ENCODE peak calls at places on chromosomes 1 and 21, in five cellular contexts. D is K562, X is GM12878, B is SK-N-SH, W is HepG2. Q is an unnamed sample.

GRCh38 chr1:241115784-241116183 is 241.2 kb downstream of the RGS7 start:
- DNase-seq in B (no peak), W (no peak), X (no peak), D (no peak), Q (no peak)

GRCh38 chr1:168636642-168637111 is 60.3 kb downstream of the XCL1 start:
- DNase-seq in W (no peak), D (peak), B (no peak), X (no peak), Q (no peak)

GRCh38 chr21:32382108-32382601 is 10.7 kb downstream of the URB1 start:
- DNase-seq in D (no peak), X (no peak), W (no peak), B (no peak), Q (no peak)

GRCh38 chr21:45403825-45404725 is 890 bp upstream of the COL18A1 start:
- DNase-seq in X (no peak), W (no peak), D (peak), B (no peak), Q (peak)

GRCh38 chr1:206490643-206491421 is 16.5 kb upstream of the RASSF5 start:
- DNase-seq in X (no peak), W (no peak), B (peak), D (peak), Q (no peak)

GRCh38 chr1:39205102-39205780 is 746 bp downstream of the MACF1 start:
- DNase-seq in B (no peak), X (no peak), W (no peak), D (peak), Q (no peak)

GRCh38 chr1:60394436-60394835 is 320.9 kb upstream of the C1orf87 start:
- DNase-seq in W (no peak), X (no peak), D (no peak), B (no peak), Q (no peak)

GRCh38 chr1:241614144-241614543 is 26.0 kb downstream of the CHML start:
- DNase-seq in B (no peak), W (no peak), X (no peak), D (no peak), Q (no peak)

GRCh38 chr1:94648225-94649007 is 106.9 kb upstream of the F3 start:
- DNase-seq in D (peak), B (no peak), W (no peak), X (no peak), Q (no peak)

GRCh38 chr1:199512037-199512710 is 515.3 kb upstream of the NR5A2 start:
- DNase-seq in B (no peak), W (no peak), X (no peak), D (no peak), Q (no peak)

GRCh38 chr1:109319114-109319513 is 12.3 kb upstream of the MYBPHL start:
- DNase-seq in X (no peak), W (no peak), B (no peak), D (no peak), Q (no peak)

GRCh38 chr1:212035123-212035834 is at the start of the genes DTL and INTS7:
- DNase-seq in D (peak), W (peak), B (peak), X (peak), Q (peak)

GRCh38 chr1:85464497-85465098 is 361 bp downstream of the DDAH1 start:
- DNase-seq in W (peak), X (no peak), B (peak), D (no peak), Q (peak)
- TF ChIP-seq FOXM1 in W (no peak), X (no peak), B (no peak), D (no peak), Q (no peak)

GRCh38 chr1:46601257-46602007 is 2.6 kb downstream of the MKNK1 start:
- DNase-seq in W (no peak), B (no peak), X (no peak), D (no peak), Q (no peak)

GRCh38 chr1:46603858-46604549 is at the start of gene MKNK1:
- DNase-seq in D (peak), W (peak), B (peak), X (peak), Q (peak)

GRCh38 chr1:46605242-46605641 is 1.2 kb upstream of the MKNK1 start:
- DNase-seq in D (no peak), W (no peak), B (no peak), X (no peak), Q (no peak)

GRCh38 chr1:46603481-46603857 is 599 bp downstream of the MKNK1 start:
- DNase-seq in B (no peak), D (no peak), X (no peak), W (no peak), Q (no peak)

DNA sequence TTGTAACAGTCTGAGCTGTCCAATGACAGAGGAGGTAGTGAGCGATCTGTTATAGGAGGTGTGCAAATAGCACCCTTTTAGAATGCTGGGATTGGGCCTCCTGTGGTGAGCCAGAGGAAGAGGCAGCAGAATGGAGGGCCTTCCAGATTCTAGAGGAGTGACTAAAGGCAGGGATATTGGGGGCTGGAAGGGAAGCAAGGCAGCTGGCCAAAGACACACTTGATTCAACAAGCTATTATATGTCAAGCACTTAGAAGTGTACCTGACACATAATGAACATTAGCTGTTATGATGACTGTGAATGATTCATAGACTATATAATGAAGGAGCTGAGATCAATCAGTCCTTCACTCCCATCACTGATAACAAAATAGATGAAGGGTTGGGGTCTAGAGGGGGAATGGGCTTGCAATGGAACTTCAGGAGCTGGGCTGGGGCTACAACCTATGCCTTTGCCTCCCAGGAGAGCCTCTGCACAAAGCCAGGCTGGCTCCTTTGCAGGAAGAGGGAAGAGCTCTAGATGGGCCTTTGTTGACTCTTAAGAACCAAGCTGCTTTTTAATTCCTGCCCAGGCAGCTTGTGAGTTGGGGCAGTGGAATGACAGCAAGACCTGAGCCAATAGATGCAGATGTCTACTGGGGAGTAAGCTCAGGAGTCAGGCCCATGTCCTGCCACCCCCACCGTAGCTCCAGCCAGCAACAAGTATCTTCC is 2.3 kb upstream of the MKNK1 start:
- DNase-seq in W (no peak), B (no peak), X (no peak), D (no peak), Q (no peak)
- TF ChIP-seq FOXM1 in W (no peak), B (no peak), X (no peak), D (no peak), Q (no peak)

DNA sequence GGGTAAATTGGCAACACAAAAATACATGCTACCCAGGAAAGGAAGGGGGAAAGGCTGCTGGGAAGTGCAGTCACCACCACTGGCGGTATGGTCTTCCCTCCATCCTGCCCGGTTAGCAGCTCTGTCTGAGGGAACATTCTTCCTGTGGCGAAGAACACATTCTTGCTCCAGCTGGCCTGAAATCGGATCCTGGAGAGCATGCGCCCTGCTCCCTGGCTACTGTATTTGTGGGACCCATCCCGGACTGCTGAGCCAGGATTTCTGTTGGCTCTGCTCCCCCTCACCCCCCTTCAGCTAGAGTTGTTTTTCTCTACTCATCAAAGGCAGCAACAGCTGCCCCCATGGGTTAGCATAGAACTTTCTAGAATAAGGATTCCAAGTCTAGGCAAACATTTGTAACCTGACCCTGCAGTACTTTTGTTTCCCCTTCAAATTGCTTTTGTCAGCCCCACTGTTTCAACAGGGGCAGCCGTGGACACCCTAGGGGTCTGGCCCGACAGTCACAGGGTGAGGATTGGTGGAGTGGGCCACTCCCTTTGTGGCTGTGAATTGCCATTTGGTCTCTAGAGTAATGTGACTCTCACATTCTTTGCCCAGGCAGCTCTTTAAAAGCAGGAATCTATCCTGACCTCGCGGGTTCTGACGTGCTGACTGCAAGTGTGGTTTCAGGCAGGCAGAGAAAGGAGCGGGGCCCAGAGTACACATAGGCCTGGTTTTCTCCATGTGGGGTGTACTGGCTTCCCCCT is 157.7 kb downstream of the TOMM20 start:
- DNase-seq in X (no peak), D (no peak), B (peak), W (peak), Q (no peak)
- TF ChIP-seq FOXM1 in X (no peak), D (no peak), B (no peak), W (no peak), Q (no peak)

DNA sequence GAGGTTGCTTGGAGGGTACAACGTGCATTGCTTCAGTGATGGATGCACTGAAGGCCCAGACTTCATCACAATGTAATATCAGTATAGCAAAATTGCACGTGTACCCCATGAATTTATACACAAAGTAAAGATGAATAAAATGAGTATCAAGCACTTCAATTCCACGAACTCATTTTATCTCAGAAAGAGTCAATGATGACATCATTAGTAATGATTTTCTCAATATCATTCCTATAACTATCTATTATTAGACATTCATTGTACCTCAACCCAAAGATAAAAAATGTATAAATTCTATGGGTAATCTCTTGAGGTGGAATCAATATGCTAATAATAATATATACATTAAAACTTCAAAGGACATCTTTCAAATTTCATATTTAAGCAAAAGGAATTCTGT is 208.4 kb downstream of the COL11A1 start:
- DNase-seq in X (no peak), B (no peak), W (no peak), D (no peak), Q (no peak)
- TF ChIP-seq FOXM1 in X (no peak), B (no peak), W (no peak), D (no peak), Q (no peak)

GRCh38 chr1:108107658-108108057 is 92.5 kb downstream of the SLC25A24 start:
- DNase-seq in W (no peak), D (peak), B (no peak), X (no peak), Q (no peak)
- TF ChIP-seq FOXM1 in W (no peak), D (no peak), B (no peak), X (no peak), Q (no peak)

DNA sequence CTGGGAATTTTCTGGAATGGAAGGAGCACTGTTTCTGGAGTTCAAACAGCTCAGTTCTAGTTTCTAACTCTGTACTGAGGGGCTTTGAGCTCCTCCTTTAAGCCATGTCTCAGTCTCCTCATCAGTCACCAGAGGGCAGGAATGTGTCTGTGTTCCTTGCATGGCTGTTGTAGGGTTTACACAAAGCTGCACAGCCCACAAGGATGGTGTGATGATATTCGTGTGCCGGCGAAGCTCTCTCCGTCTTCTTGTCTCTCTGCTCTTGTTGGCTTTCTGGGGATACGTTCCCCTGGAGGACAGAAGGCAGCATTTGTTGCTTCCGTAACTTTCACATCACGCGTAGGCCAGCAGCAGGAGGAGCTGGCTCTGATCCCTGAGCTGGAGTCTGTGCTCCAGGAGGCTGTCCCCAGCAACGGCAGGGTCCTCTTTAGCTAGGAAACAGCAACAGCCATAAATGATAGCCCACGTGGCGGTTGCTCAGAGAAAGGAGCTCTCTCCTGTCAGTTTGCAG is 189.3 kb upstream of the VAMP3 start:
- DNase-seq in X (no peak), W (no peak), B (no peak), D (no peak), Q (no peak)
- TF ChIP-seq FOXM1 in X (no peak), W (no peak), B (no peak), D (no peak), Q (no peak)